ENCODE peak calls at places on chromosome 6, in seven cellular contexts. Q is heart right ventricle; Z is RCC 7860; D is Caki2; B is NCI-H1105 treated with DMSO at 0.1 percent for 48 hours; F is cardiac fibroblast; H is CD8-positive, alpha-beta memory T cell. L is an unnamed sample.

GRCh38 chr6:32252326-32253009 is 28.6 kb upstream of the NOTCH4 start:
- DNase-seq in Q (no peak), B (no peak), Z (no peak), H (no peak), F (no peak), D (no peak), L (no peak)

GRCh38 chr6:53440331-53440730 is 91.6 kb upstream of the ELOVL5 start:
- DNase-seq in D (no peak), H (no peak), B (no peak), F (peak), Q (no peak), Z (no peak), L (peak)

GRCh38 chr6:137861550-137862337 is 5.3 kb upstream of the TNFAIP3 start:
- DNase-seq in Q (no peak), D (no peak), H (no peak), Z (no peak), F (no peak), B (no peak), L (no peak)

GRCh38 chr6:39296745-39297640 is 17.2 kb downstream of the KCNK17 start:
- DNase-seq in F (peak), Z (no peak), D (no peak), H (no peak), B (no peak), Q (peak), L (no peak)

GRCh38 chr6:31826793-31827285 is 699 bp upstream of the HSPA1B start:
- DNase-seq in Q (peak), B (peak), H (no peak), Z (no peak), F (peak), D (no peak), L (peak)

GRCh38 chr6:168596316-168596715 is 155.3 kb downstream of the SMOC2 start:
- DNase-seq in D (no peak), B (peak), H (no peak), F (no peak), Q (no peak), Z (no peak), L (no peak)

GRCh38 chr6:29501106-29501505 is 13.3 kb upstream of the MAS1L start:
- DNase-seq in D (no peak), H (no peak), Z (no peak), Q (no peak), B (no peak), F (no peak), L (no peak)

GRCh38 chr6:83294676-83295075 is 101.5 kb downstream of the RWDD2A start:
- DNase-seq in Z (no peak), D (no peak), B (no peak), F (no peak), H (no peak), Q (no peak), L (no peak)

GRCh38 chr6:121780325-121781313 is 345.2 kb downstream of the GJA1 start:
- DNase-seq in B (peak), D (peak), Z (peak), F (peak), H (no peak), Q (peak), L (peak)

GRCh38 chr6:11094411-11094851 is 797 bp downstream of the SMIM13 start:
- DNase-seq in Z (peak), F (peak), H (no peak), Q (no peak), D (peak), B (peak), L (peak)

GRCh38 chr6:143963158-143963919 is 44.7 kb downstream of the PLAGL1 start:
- DNase-seq in Q (no peak), H (no peak), D (no peak), B (no peak), Z (no peak), F (no peak), L (no peak)

GRCh38 chr6:132202569-132202968 is 198.7 kb downstream of the MOXD1 start:
- DNase-seq in H (no peak), B (no peak), D (no peak), Q (no peak), F (peak), Z (no peak), L (peak)

GRCh38 chr6:26363882-26364825 is 844 bp upstream of the BTN3A2 start:
- DNase-seq in Q (no peak), Z (no peak), B (no peak), H (peak), F (peak), D (peak), L (peak)

GRCh38 chr6:107114213-107114871 is 973 bp downstream of the BEND3 start:
- DNase-seq in D (peak), F (peak), H (peak), Q (peak), Z (peak), B (peak), L (peak)

GRCh38 chr6:34679552-34680255 is 16.9 kb downstream of the ILRUN start:
- DNase-seq in H (no peak), Z (no peak), F (no peak), D (no peak), B (no peak), Q (no peak), L (no peak)

GRCh38 chr6:6804843-6805680 is 216.5 kb downstream of the LY86 start:
- DNase-seq in B (no peak), Q (no peak), H (no peak), F (no peak), D (no peak), Z (no peak), L (no peak)

GRCh38 chr6:20541387-20541786 is 7.1 kb downstream of the CDKAL1 start:
- DNase-seq in Z (no peak), D (no peak), Q (no peak), B (no peak), F (no peak), H (no peak), L (no peak)

GRCh38 chr6:125841356-125842090 is 50.8 kb downstream of the NCOA7 start:
- DNase-seq in Z (no peak), Q (no peak), D (no peak), B (no peak), H (no peak), F (no peak), L (no peak)

GRCh38 chr6:15268130-15268908 is 22.4 kb downstream of the JARID2 start:
- DNase-seq in Z (no peak), F (peak), D (no peak), H (no peak), B (no peak), Q (no peak), L (peak)

GRCh38 chr6:3797231-3798200 is 46.0 kb upstream of the PXDC1 start:
- DNase-seq in F (peak), Q (no peak), D (peak), Z (peak), H (no peak), B (no peak), L (no peak)

GRCh38 chr6:44430322-44430721 is 42.8 kb downstream of the CDC5L start:
- DNase-seq in F (peak), H (no peak), B (no peak), D (no peak), Z (no peak), Q (no peak), L (no peak)

GRCh38 chr6:106572875-106573575 is 56.3 kb downstream of the RTN4IP1 start:
- DNase-seq in D (no peak), Z (no peak), F (no peak), Q (no peak), H (no peak), B (no peak), L (no peak)

GRCh38 chr6:10478187-10479040 is 42.7 kb upstream of the GCNT2 start:
- DNase-seq in Q (no peak), Z (peak), F (peak), H (peak), D (peak), B (peak), L (peak)

GRCh38 chr6:35309611-35310264 is 12.1 kb downstream of the DEF6 start:
- DNase-seq in F (no peak), B (no peak), Z (no peak), D (no peak), H (no peak), Q (no peak), L (no peak)

GRCh38 chr6:24775520-24776058 is 852 bp downstream of the GMNN start:
- DNase-seq in Q (no peak), B (no peak), Z (no peak), H (no peak), D (no peak), F (peak), L (peak)

GRCh38 chr6:24489881-24490280 is 503 bp upstream of the GPLD1 start:
- DNase-seq in Q (no peak), H (no peak), D (no peak), B (no peak), F (peak), Z (no peak), L (no peak)

GRCh38 chr6:11196511-11197174 is 35.8 kb downstream of the NEDD9 start:
- DNase-seq in B (no peak), D (no peak), H (no peak), Q (no peak), F (peak), Z (no peak), L (peak)

GRCh38 chr6:135161996-135162395 is 19.1 kb upstream of the MYB start:
- DNase-seq in Q (no peak), H (no peak), D (no peak), F (no peak), B (peak), Z (no peak), L (no peak)

GRCh38 chr6:424741-425417 is 33.3 kb downstream of the IRF4 start:
- DNase-seq in H (no peak), F (no peak), B (no peak), Z (no peak), D (no peak), Q (no peak), L (no peak)

GRCh38 chr6:152313542-152314482 is 323.4 kb downstream of the SYNE1 start:
- DNase-seq in Z (no peak), Q (no peak), B (no peak), F (peak), D (no peak), H (no peak), L (no peak)

GRCh38 chr6:166443166-166443565 is 60.4 kb upstream of the MPC1 start:
- DNase-seq in F (no peak), Z (no peak), Q (no peak), D (no peak), B (no peak), H (no peak), L (no peak)

GRCh38 chr6:158321960-158322359 is 9.7 kb downstream of the TULP4 start:
- DNase-seq in D (peak), H (no peak), Q (no peak), B (no peak), Z (no peak), F (peak), L (no peak)

GRCh38 chr6:158536084-158536890 is 23.6 kb upstream of the TMEM181 start:
- DNase-seq in Q (peak), H (peak), Z (no peak), B (peak), D (peak), F (peak), L (peak)

GRCh38 chr6:117143647-117144046 is 121.7 kb upstream of the VGLL2 start:
- DNase-seq in B (no peak), Z (no peak), F (no peak), D (no peak), Q (no peak), H (no peak), L (no peak)

GRCh38 chr6:111361648-111362047 is 121.4 kb downstream of the REV3L start:
- DNase-seq in H (no peak), D (peak), Q (no peak), B (peak), F (peak), Z (peak), L (peak)

GRCh38 chr6:128657181-128657580 is 136.8 kb upstream of the PTPRK start:
- DNase-seq in Z (peak), D (no peak), F (no peak), Q (no peak), B (no peak), H (no peak), L (no peak)

GRCh38 chr6:141539617-141540016 is 593.1 kb upstream of the GJE1 start:
- DNase-seq in F (no peak), H (no peak), D (no peak), B (no peak), Q (no peak), Z (no peak), L (no peak)

GRCh38 chr6:9252784-9253183 is 817.4 kb upstream of the SLC35B3 start:
- DNase-seq in Z (no peak), Q (no peak), F (no peak), B (no peak), D (no peak), H (no peak), L (peak)

L was measured in NCI-H69.